ENCODE peak calls at places on chromosomes 4 and X, in seven cellular contexts. K is coronary artery, T is cardiac fibroblast, Q is K562, D is epithelial cell of esophagus, X is progenitor cell of endocrine pancreas, O is IMR-90. B is an unnamed sample.

GRCh38 chr4:112514449-112515277 is 1.3 kb downstream of the NEUROG2 start:
- DNase-seq in K (no peak), T (no peak), Q (no peak), D (no peak), X (no peak), O (no peak), B (peak)

GRCh38 chr4:146283758-146284651 is 69.7 kb downstream of the REELD1 start:
- DNase-seq in K (no peak), T (peak), Q (no peak), D (no peak), X (no peak), O (no peak), B (no peak)

GRCh38 chr4:55356991-55357461 is 11.0 kb downstream of the SRD5A3 start:
- DNase-seq in K (no peak), T (peak), Q (no peak), D (peak), X (no peak), O (peak), B (no peak)

GRCh38 chr4:121072080-121072835 is at the start of gene NDNF:
- DNase-seq in K (no peak), T (peak), Q (no peak), D (peak), X (peak), O (peak), B (peak)

GRCh38 chr4:169254546-169254983 is 16.2 kb downstream of the SH3RF1 start:
- DNase-seq in K (no peak), T (peak), Q (no peak), D (peak), X (no peak), O (peak), B (no peak)

GRCh38 chr4:110096406-110096805 is 102.0 kb downstream of the ELOVL6 start:
- DNase-seq in K (no peak), T (no peak), Q (no peak), D (no peak), X (no peak), O (no peak), B (no peak)

GRCh38 chr4:155666701-155667537 is at the start of gene GUCY1A1:
- DNase-seq in K (peak), T (no peak), Q (no peak), D (peak), X (peak), O (no peak), B (peak)

GRCh38 chrX:47179221-47179927 is 14.3 kb upstream of the UBA1 start:
- DNase-seq in K (no peak), T (peak), Q (no peak), D (peak), X (no peak), O (no peak), B (no peak)

GRCh38 chr4:118927976-118928375 is 39.3 kb downstream of the SYNPO2 start:
- DNase-seq in K (no peak), T (no peak), Q (no peak), D (no peak), X (no peak), O (no peak), B (no peak)

GRCh38 chr4:80831383-80832361 is 198.8 kb upstream of the BMP3 start:
- DNase-seq in K (no peak), T (peak), Q (no peak), D (peak), X (no peak), O (peak), B (no peak)

GRCh38 chr4:155787113-155787710 is 28.4 kb downstream of the GUCY1B1 start:
- DNase-seq in K (no peak), T (peak), Q (peak), D (peak), X (no peak), O (peak), B (no peak)

GRCh38 chr4:156113138-156113537 is 159.5 kb upstream of the CTSO start:
- DNase-seq in K (no peak), T (peak), Q (no peak), D (peak), X (no peak), O (no peak), B (no peak)

GRCh38 chrX:108219949-108220601 is 128.5 kb downstream of the ATG4A start:
- DNase-seq in K (no peak), T (no peak), Q (peak), D (no peak), X (no peak), O (no peak), B (no peak)

GRCh38 chr4:83962492-83962891 is 426.6 kb downstream of the GPAT3 start:
- DNase-seq in K (no peak), T (no peak), Q (peak), D (no peak), X (no peak), O (no peak), B (no peak)

GRCh38 chr4:183966371-183966770 is 61.3 kb downstream of the STOX2 start:
- DNase-seq in K (no peak), T (no peak), Q (peak), D (no peak), X (no peak), O (peak), B (peak)

GRCh38 chr4:7275490-7276154 is 83.3 kb downstream of the SORCS2 start:
- DNase-seq in K (no peak), T (no peak), Q (no peak), D (no peak), X (no peak), O (no peak), B (no peak)

GRCh38 chr4:54063737-54064316 is 578 bp downstream of the CHIC2 start:
- DNase-seq in K (peak), T (peak), Q (peak), D (peak), X (peak), O (no peak), B (peak)

GRCh38 chr4:88866862-88867550 is 169.4 kb upstream of the NAP1L5 start:
- DNase-seq in K (no peak), T (peak), Q (no peak), D (peak), X (no peak), O (peak), B (no peak)

GRCh38 chr4:121408-122084 is 2.8 kb upstream of the ZNF718 start:
- DNase-seq in K (no peak), T (no peak), Q (no peak), D (no peak), X (no peak), O (no peak), B (no peak)

GRCh38 chr4:113979973-113980615 is 647 bp upstream of the ARSJ start:
- DNase-seq in K (no peak), T (peak), Q (no peak), D (no peak), X (no peak), O (peak), B (no peak)

GRCh38 chrX:132636080-132636479 is 147.2 kb upstream of the MBNL3 start:
- DNase-seq in K (no peak), T (peak), Q (no peak), D (peak), X (no peak), O (no peak), B (no peak)

GRCh38 chrX:18574591-18574990 is 97.3 kb downstream of the RS1 start:
- DNase-seq in K (no peak), T (peak), Q (no peak), D (peak), X (no peak), O (peak), B (peak)

GRCh38 chr4:47642985-47643745 is 158.1 kb downstream of the ATP10D start:
- DNase-seq in K (no peak), T (peak), Q (no peak), D (no peak), X (no peak), O (peak), B (no peak)

GRCh38 chr4:184911310-184911709 is 85.5 kb upstream of the ACSL1 start:
- DNase-seq in K (no peak), T (peak), Q (no peak), D (peak), X (no peak), O (peak), B (no peak)

DNA sequence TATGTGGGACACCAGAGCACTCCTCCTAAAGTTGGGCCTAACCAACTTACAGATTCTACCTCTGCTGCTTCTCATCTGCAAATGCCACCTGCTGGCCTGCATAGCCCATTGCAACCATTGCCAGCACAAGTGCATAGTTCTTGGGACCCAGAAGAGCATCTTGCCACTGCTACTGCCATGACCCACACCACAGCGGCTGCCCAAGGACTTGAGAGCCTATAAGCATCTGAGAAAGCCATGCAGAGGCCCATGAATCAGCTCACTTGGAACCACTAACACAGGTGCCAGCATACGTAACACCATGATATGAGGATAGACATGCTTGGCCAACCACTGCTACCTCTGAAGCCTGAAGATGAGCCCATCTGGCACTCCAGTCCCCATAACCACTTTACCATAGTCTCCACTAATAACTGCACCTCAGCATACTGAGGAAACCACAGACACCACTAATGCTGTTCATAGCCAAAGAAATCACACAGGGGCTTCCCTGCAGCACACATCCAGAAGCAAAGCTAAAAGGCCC is 258.1 kb upstream of the AGTR2 start:
- DNase-seq in K (no peak), T (no peak), Q (peak), D (no peak), X (no peak), O (no peak), B (no peak)
- TF ChIP-seq CTCF in K (no peak), T (peak), Q (peak), D (no peak), X (peak), O (no peak), B (peak)

DNA sequence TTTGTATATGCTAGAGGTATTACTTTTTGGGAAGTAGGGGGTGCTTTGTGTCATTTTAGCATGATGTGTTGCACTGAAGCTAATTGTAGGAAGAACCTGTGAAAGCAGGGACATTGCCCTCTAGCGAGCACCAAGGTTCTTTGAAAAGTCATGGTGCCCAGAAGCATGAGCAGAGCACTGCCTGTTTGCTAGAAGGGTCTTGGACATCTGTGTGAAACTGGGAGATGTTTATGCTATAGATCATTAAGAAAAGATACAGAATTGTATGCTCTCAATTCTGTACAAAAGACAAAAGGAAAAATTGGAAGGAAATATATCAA is 14.7 kb downstream of the GRPR start:
- DNase-seq in K (no peak), T (peak), Q (peak), D (peak), X (no peak), O (no peak), B (no peak)
- TF ChIP-seq CTCF in K (no peak), T (peak), Q (peak), D (peak), X (peak), O (no peak), B (no peak)

DNA sequence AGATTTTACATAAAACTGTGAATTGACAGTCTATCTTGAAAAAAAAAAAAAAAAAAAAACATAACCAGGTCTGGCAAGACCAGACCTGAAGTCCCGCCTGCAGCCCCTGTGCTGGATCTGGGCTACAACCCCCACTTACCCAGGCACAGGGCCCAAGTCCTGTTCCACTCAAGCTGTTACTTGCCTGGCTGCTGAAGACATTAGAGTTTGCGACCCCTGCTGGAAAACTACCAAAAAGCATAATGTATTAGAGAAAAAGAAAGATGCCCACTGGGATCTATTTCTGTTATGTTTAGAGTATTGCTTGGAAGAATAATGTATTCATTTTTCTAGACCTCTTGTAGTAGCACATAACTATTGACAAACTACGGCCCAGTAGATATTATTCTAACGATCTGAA is 4.7 kb downstream of the HS3ST1 start:
- DNase-seq in K (no peak), T (peak), Q (peak), D (peak), X (no peak), O (peak), B (no peak)
- TF ChIP-seq CTCF in K (no peak), T (peak), Q (peak), D (peak), X (peak), O (no peak), B (peak)

DNA sequence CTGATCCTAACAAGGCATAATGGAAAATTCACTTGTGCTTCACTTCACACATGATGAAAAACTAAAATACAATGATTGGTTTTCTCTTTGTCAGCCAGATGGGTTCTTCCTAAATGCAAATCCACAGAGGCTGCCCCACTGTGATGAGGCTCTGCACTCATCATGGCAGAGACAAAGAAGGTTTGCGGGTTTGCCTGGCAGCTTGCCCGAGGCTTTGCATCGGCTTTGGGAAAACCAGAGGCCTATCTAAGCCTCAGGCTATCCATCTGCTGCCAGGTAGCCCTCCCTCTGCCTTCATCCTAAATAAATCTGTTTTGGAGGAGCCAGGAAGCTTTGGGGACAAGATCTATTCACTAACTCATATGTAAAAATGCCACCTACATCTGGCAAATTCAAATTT is 244.2 kb downstream of the PACRGL start:
- DNase-seq in K (no peak), T (no peak), Q (no peak), D (no peak), X (no peak), O (no peak), B (no peak)
- TF ChIP-seq CTCF in K (no peak), T (no peak), Q (no peak), D (no peak), X (no peak), O (no peak), B (no peak)